ENCODE peak calls at places on chromosomes 11 and 22, in eight cellular contexts. E, J, V, R, A, X, D and Q are unnamed samples.

GRCh38 chr11:45411221-45411946 is 125.2 kb upstream of the SYT13 start:
- DNase-seq in E (peak; percentile 44), J (no peak), V (no peak), R (no peak), A (no peak), X (no peak), D (no peak), Q (no peak)

GRCh38 chr11:7904910-7905309 is 26.2 kb downstream of the OR10A6 start:
- DNase-seq in E (peak; percentile 10), J (no peak), V (no peak), R (no peak), A (no peak), X (no peak), D (no peak), Q (no peak)

GRCh38 chr11:2791521-2792375 is 92.0 kb upstream of the KCNQ1OT1 start:
- DNase-seq in E (no peak), J (no peak), V (no peak), R (peak; percentile 22), A (no peak), X (peak; percentile 81), D (no peak), Q (no peak)

GRCh38 chr11:101907826-101908225 is 7.0 kb upstream of the CEP126 start:
- DNase-seq in E (no peak), J (no peak), V (no peak), R (no peak), A (no peak), X (no peak), D (no peak), Q (no peak)

GRCh38 chr11:108698844-108699642 is 34.2 kb downstream of the DDX10 start:
- DNase-seq in E (no peak), J (peak; percentile 18), V (no peak), R (no peak), A (peak; percentile 40), X (no peak), D (no peak), Q (no peak)

GRCh38 chr11:37712246-37712645 is 1114.2 kb upstream of the RAG2 start:
- DNase-seq in E (peak; percentile 25), J (peak; percentile 14), V (no peak), R (no peak), A (no peak), X (no peak), D (no peak), Q (no peak)

GRCh38 chr11:134528453-134528852 is 116.4 kb upstream of the B3GAT1 start:
- DNase-seq in E (no peak), J (no peak), V (no peak), R (no peak), A (no peak), X (peak; percentile 34), D (no peak), Q (no peak)

GRCh38 chr11:101881586-101881985 is 33.2 kb upstream of the CEP126 start:
- DNase-seq in E (no peak), J (no peak), V (no peak), R (no peak), A (no peak), X (no peak), D (no peak), Q (no peak)

GRCh38 chr11:126311464-126312291 is 7.8 kb downstream of the DCPS start:
- DNase-seq in E (no peak), J (no peak), V (no peak), R (no peak), A (peak; percentile 85), X (peak; percentile 38), D (no peak), Q (no peak)

GRCh38 chr11:113106507-113106906 is 145.3 kb downstream of the NCAM1 start:
- DNase-seq in E (peak; percentile 74), J (no peak), V (no peak), R (no peak), A (no peak), X (no peak), D (peak; percentile 54), Q (peak; percentile 63)

GRCh38 chr11:1077417-1078119 is 2.9 kb downstream of the MUC2 start:
- DNase-seq in E (no peak), J (no peak), V (no peak), R (no peak), A (no peak), X (peak; percentile 77), D (no peak), Q (no peak)

GRCh38 chr22:26848244-26848920 is 191.0 kb downstream of the MIAT start:
- DNase-seq in E (peak; percentile 28), J (no peak), V (no peak), R (no peak), A (no peak), X (no peak), D (no peak), Q (peak; percentile 4)

GRCh38 chr11:102451693-102452460 is 688 bp downstream of the TMEM123 start:
- DNase-seq in E (peak; percentile 51), J (peak; percentile 87), V (peak; percentile 52), R (peak; percentile 64), A (peak; percentile 91), X (peak; percentile 86), D (no peak), Q (no peak)

GRCh38 chr22:36350751-36351594 is 36.8 kb downstream of the MYH9 start:
- DNase-seq in E (peak; percentile 90), J (no peak), V (peak; percentile 79), R (peak; percentile 58), A (no peak), X (no peak), D (no peak), Q (peak; percentile 81)

GRCh38 chr11:108025387-108026080 is 16.8 kb downstream of the CUL5 start:
- DNase-seq in E (no peak), J (no peak), V (no peak), R (no peak), A (peak; percentile 78), X (no peak), D (no peak), Q (no peak)

GRCh38 chr22:29870574-29870973 is 12.4 kb upstream of the MTMR3 start:
- DNase-seq in E (no peak), J (no peak), V (no peak), R (no peak), A (no peak), X (no peak), D (no peak), Q (no peak)

GRCh38 chr11:33478111-33478573 is 221.0 kb downstream of the HIPK3 start:
- DNase-seq in E (no peak), J (no peak), V (no peak), R (peak; percentile 80), A (peak; percentile 55), X (no peak), D (no peak), Q (no peak)

GRCh38 chr11:126585388-126586302 is 230.2 kb downstream of the ST3GAL4 start:
- DNase-seq in E (peak; percentile 96), J (no peak), V (peak; percentile 39), R (peak; percentile 77), A (no peak), X (no peak), D (peak; percentile 87), Q (peak; percentile 86)

GRCh38 chr11:76215946-76216345 is 9.6 kb upstream of the WNT11 start:
- DNase-seq in E (no peak), J (no peak), V (no peak), R (peak; percentile 67), A (no peak), X (peak; percentile 65), D (no peak), Q (no peak)

GRCh38 chr11:119676461-119677020 is 52.5 kb downstream of the NECTIN1 start:
- DNase-seq in E (peak; percentile 53), J (no peak), V (no peak), R (no peak), A (no peak), X (no peak), D (no peak), Q (no peak)

GRCh38 chr11:70270877-70271634 is 566 bp downstream of the PPFIA1 start:
- DNase-seq in E (peak; percentile 42), J (peak; percentile 86), V (no peak), R (peak; percentile 49), A (peak; percentile 50), X (peak; percentile 83), D (peak; percentile 18), Q (peak; percentile 3)

GRCh38 chr22:34841911-34842310 is 224.0 kb upstream of the ISX start:
- DNase-seq in E (no peak), J (no peak), V (no peak), R (no peak), A (no peak), X (no peak), D (no peak), Q (no peak)
- H3K4me3 ChIP-seq in E (no peak overlapping the region), J (no peak overlapping the region), V (no peak overlapping the region), R (no peak overlapping the region), A (no peak overlapping the region), X (no peak overlapping the region), D (no peak overlapping the region), Q (no peak overlapping the region)

GRCh38 chr11:20670932-20671403 is 1.6 kb downstream of the NELL1 start:
- DNase-seq in E (no peak), J (no peak), V (no peak), R (no peak), A (no peak), X (no peak), D (no peak), Q (no peak)

GRCh38 chr11:20669833-20670684 is 673 bp downstream of the NELL1 start:
- DNase-seq in E (no peak), J (no peak), V (no peak), R (no peak), A (no peak), X (no peak), D (no peak), Q (no peak)

GRCh38 chr11:20671856-20672546 is 2.6 kb downstream of the NELL1 start:
- DNase-seq in E (peak; percentile 1), J (no peak), V (no peak), R (no peak), A (no peak), X (no peak), D (no peak), Q (no peak)

GRCh38 chr11:20668410-20668809 is 976 bp upstream of the NELL1 start:
- DNase-seq in E (no peak), J (no peak), V (no peak), R (no peak), A (no peak), X (no peak), D (no peak), Q (no peak)

GRCh38 chr11:20668844-20669832 is at the start of gene NELL1:
- DNase-seq in E (no peak), J (no peak), V (no peak), R (no peak), A (no peak), X (no peak), D (no peak), Q (no peak)
- H3K4me3 ChIP-seq in E (no peak within 1 kb of the TSS), J (no peak within 1 kb of the TSS), V (peak within 1 kb of the TSS; percentile 35), R (no peak within 1 kb of the TSS), A (no peak within 1 kb of the TSS), X (no peak within 1 kb of the TSS), D (no peak within 1 kb of the TSS), Q (no peak within 1 kb of the TSS)

GRCh38 chr11:132056689-132057088 is 686.3 kb downstream of the NTM start:
- DNase-seq in E (peak; percentile 74), J (no peak), V (no peak), R (peak; percentile 33), A (no peak), X (no peak), D (no peak), Q (peak; percentile 77)
- H3K4me3 ChIP-seq in E (no peak overlapping the region), J (no peak overlapping the region), V (no peak overlapping the region), R (no peak overlapping the region), A (no peak overlapping the region), X (no peak overlapping the region), D (no peak overlapping the region), Q (no peak overlapping the region)

DNA sequence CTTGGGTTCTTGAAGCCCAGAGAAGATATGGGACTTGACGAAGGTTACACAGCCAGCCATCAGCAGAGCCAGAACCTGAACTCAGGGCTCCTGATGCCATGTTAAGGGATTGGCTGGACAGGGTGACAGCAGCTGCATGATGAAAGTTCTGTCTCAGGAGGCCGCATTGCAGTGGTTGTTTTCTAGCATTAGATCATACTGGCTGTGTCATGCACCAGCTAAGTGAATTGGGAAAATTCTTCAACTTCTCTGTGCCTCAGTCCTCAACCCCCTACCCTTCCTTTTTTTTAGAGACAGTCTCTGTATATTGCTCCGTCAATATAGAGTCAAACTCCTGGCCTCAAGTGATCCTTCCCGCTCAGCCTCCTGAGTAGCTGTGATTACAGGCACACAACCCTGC is 5.4 kb upstream of the LTBP3 start:
- DNase-seq in E (no peak), J (no peak), V (no peak), R (no peak), A (no peak), X (no peak), D (no peak), Q (no peak)
- H3K4me3 ChIP-seq in E (no peak overlapping the region), J (no peak overlapping the region), V (no peak overlapping the region), R (no peak overlapping the region), A (no peak overlapping the region), X (no peak overlapping the region), D (no peak overlapping the region), Q (no peak overlapping the region)